ENCODE peak calls at places on chromosome 21, in five cellular contexts. One of them, this sample, is unnamed.

GRCh38 chr21:31580866-31581276 is 78.6 kb upstream of the SOD1 start:
- DNase-seq in stimulated activated CD8-positive, alpha-beta memory T cell treated with anti-CD3 and anti-CD28 coated beads, Interleukin-2, amount 100 ng/mL, for 48 hours: peak; percentile 70
- DNase-seq in psoas muscle: peak; percentile 59
- DNase-seq in NCI-H510A treated with DMSO at 0.1 percent for 48 hours: peak; percentile 76
- DNase-seq in iris pigment epithelial cell: peak; percentile 58
- DNase-seq in this sample: peak; percentile 87

GRCh38 chr21:44013380-44014088 is 1.4 kb downstream of the TRAPPC10 start:
- DNase-seq in stimulated activated CD8-positive, alpha-beta memory T cell treated with anti-CD3 and anti-CD28 coated beads, Interleukin-2, amount 100 ng/mL, for 48 hours: no peak
- DNase-seq in iris pigment epithelial cell: peak; percentile 27
- DNase-seq in NCI-H510A treated with DMSO at 0.1 percent for 48 hours: no peak
- DNase-seq in psoas muscle: no peak
- DNase-seq in this sample: no peak

GRCh38 chr21:43961382-43961909 is 50.7 kb upstream of the TRAPPC10 start:
- DNase-seq in iris pigment epithelial cell: no peak
- DNase-seq in psoas muscle: no peak
- DNase-seq in stimulated activated CD8-positive, alpha-beta memory T cell treated with anti-CD3 and anti-CD28 coated beads, Interleukin-2, amount 100 ng/mL, for 48 hours: no peak
- DNase-seq in NCI-H510A treated with DMSO at 0.1 percent for 48 hours: no peak
- DNase-seq in this sample: no peak

GRCh38 chr21:37297364-37297763 is 30.2 kb upstream of the VPS26C start:
- DNase-seq in NCI-H510A treated with DMSO at 0.1 percent for 48 hours: no peak
- DNase-seq in stimulated activated CD8-positive, alpha-beta memory T cell treated with anti-CD3 and anti-CD28 coated beads, Interleukin-2, amount 100 ng/mL, for 48 hours: no peak
- DNase-seq in psoas muscle: no peak
- DNase-seq in iris pigment epithelial cell: no peak
- DNase-seq in this sample: no peak

GRCh38 chr21:19640964-19641363 is 1237.4 kb upstream of the TMPRSS15 start:
- DNase-seq in psoas muscle: no peak
- DNase-seq in NCI-H510A treated with DMSO at 0.1 percent for 48 hours: no peak
- DNase-seq in stimulated activated CD8-positive, alpha-beta memory T cell treated with anti-CD3 and anti-CD28 coated beads, Interleukin-2, amount 100 ng/mL, for 48 hours: no peak
- DNase-seq in iris pigment epithelial cell: no peak
- DNase-seq in this sample: no peak

GRCh38 chr21:41992576-41992975 is 17.6 kb downstream of the ZBTB21 start:
- DNase-seq in NCI-H510A treated with DMSO at 0.1 percent for 48 hours: no peak
- DNase-seq in iris pigment epithelial cell: no peak
- DNase-seq in psoas muscle: no peak
- DNase-seq in stimulated activated CD8-positive, alpha-beta memory T cell treated with anti-CD3 and anti-CD28 coated beads, Interleukin-2, amount 100 ng/mL, for 48 hours: no peak
- DNase-seq in this sample: no peak

GRCh38 chr21:45747802-45748445 is 104.4 kb downstream of the PCBP3 start:
- DNase-seq in iris pigment epithelial cell: peak; percentile 16
- DNase-seq in NCI-H510A treated with DMSO at 0.1 percent for 48 hours: peak; percentile 52
- DNase-seq in stimulated activated CD8-positive, alpha-beta memory T cell treated with anti-CD3 and anti-CD28 coated beads, Interleukin-2, amount 100 ng/mL, for 48 hours: no peak
- DNase-seq in psoas muscle: peak; percentile 28
- DNase-seq in this sample: no peak

GRCh38 chr21:38800924-38801744 is 4.6 kb upstream of the ETS2 start:
- DNase-seq in stimulated activated CD8-positive, alpha-beta memory T cell treated with anti-CD3 and anti-CD28 coated beads, Interleukin-2, amount 100 ng/mL, for 48 hours: no peak
- DNase-seq in psoas muscle: no peak
- DNase-seq in iris pigment epithelial cell: no peak
- DNase-seq in NCI-H510A treated with DMSO at 0.1 percent for 48 hours: no peak
- DNase-seq in this sample: no peak

GRCh38 chr21:31967334-31967733 is 94.5 kb downstream of the HUNK start:
- DNase-seq in iris pigment epithelial cell: no peak
- DNase-seq in stimulated activated CD8-positive, alpha-beta memory T cell treated with anti-CD3 and anti-CD28 coated beads, Interleukin-2, amount 100 ng/mL, for 48 hours: no peak
- DNase-seq in NCI-H510A treated with DMSO at 0.1 percent for 48 hours: no peak
- DNase-seq in psoas muscle: no peak
- DNase-seq in this sample: no peak

GRCh38 chr21:15257646-15258045 is 192.8 kb upstream of the NRIP1 start:
- DNase-seq in stimulated activated CD8-positive, alpha-beta memory T cell treated with anti-CD3 and anti-CD28 coated beads, Interleukin-2, amount 100 ng/mL, for 48 hours: no peak
- DNase-seq in psoas muscle: no peak
- DNase-seq in iris pigment epithelial cell: no peak
- DNase-seq in NCI-H510A treated with DMSO at 0.1 percent for 48 hours: no peak
- DNase-seq in this sample: no peak